ENCODE peak calls at places on chromosomes 16 and 17, in five cellular contexts. One of them, this sample, is unnamed.

GRCh38 chr16:63806794-63807506 is 1314.9 kb downstream of the CDH11 start:
- DNase-seq in tibial nerve: no peak
- DNase-seq in renal cortical epithelial cell: no peak
- DNase-seq in GM04504: no peak
- DNase-seq in effector memory CD4-positive, alpha-beta T cell: no peak
- DNase-seq in this sample: no peak

GRCh38 chr16:23303685-23304084 is 1.6 kb downstream of the SCNN1B start:
- DNase-seq in tibial nerve: no peak
- DNase-seq in renal cortical epithelial cell: no peak
- DNase-seq in GM04504: no peak
- DNase-seq in effector memory CD4-positive, alpha-beta T cell: no peak
- DNase-seq in this sample: no peak

GRCh38 chr17:18043491-18043890 is 4.3 kb downstream of the GID4 start:
- DNase-seq in tibial nerve: no peak
- DNase-seq in renal cortical epithelial cell: peak; percentile 42
- DNase-seq in GM04504: no peak
- DNase-seq in effector memory CD4-positive, alpha-beta T cell: no peak
- DNase-seq in this sample: no peak

GRCh38 chr17:7308625-7309433 is 1.4 kb downstream of the EIF5A start:
- DNase-seq in tibial nerve: peak; percentile 70
- DNase-seq in renal cortical epithelial cell: peak; percentile 72
- DNase-seq in GM04504: peak; percentile 62
- DNase-seq in effector memory CD4-positive, alpha-beta T cell: peak; percentile 89
- DNase-seq in this sample: peak; percentile 79

GRCh38 chr16:56317998-56318912 is 107.1 kb downstream of the AMFR start:
- DNase-seq in tibial nerve: peak; percentile 84
- DNase-seq in renal cortical epithelial cell: peak; percentile 35
- DNase-seq in GM04504: peak; percentile 50
- DNase-seq in effector memory CD4-positive, alpha-beta T cell: peak; percentile 53
- DNase-seq in this sample: peak; percentile 54

GRCh38 chr17:57569860-57570259 is 175.2 kb downstream of the CCDC182 start:
- DNase-seq in tibial nerve: no peak
- DNase-seq in renal cortical epithelial cell: no peak
- DNase-seq in GM04504: no peak
- DNase-seq in effector memory CD4-positive, alpha-beta T cell: no peak
- DNase-seq in this sample: no peak

GRCh38 chr17:68343976-68344375 is 52.7 kb downstream of the ARSG start:
- DNase-seq in tibial nerve: no peak
- DNase-seq in renal cortical epithelial cell: no peak
- DNase-seq in GM04504: no peak
- DNase-seq in effector memory CD4-positive, alpha-beta T cell: no peak
- DNase-seq in this sample: no peak

GRCh38 chr16:10979717-10980601 is 35.6 kb downstream of the CLEC16A start:
- DNase-seq in tibial nerve: no peak
- DNase-seq in renal cortical epithelial cell: no peak
- DNase-seq in GM04504: peak; percentile 34
- DNase-seq in effector memory CD4-positive, alpha-beta T cell: no peak
- DNase-seq in this sample: no peak

GRCh38 chr16:76207270-76207669 is 69.9 kb upstream of the CNTNAP4 start:
- DNase-seq in tibial nerve: no peak
- DNase-seq in renal cortical epithelial cell: no peak
- DNase-seq in GM04504: no peak
- DNase-seq in effector memory CD4-positive, alpha-beta T cell: no peak
- DNase-seq in this sample: no peak

GRCh38 chr16:56758930-56759329 is 29.0 kb downstream of the NUP93 start:
- DNase-seq in tibial nerve: no peak
- DNase-seq in renal cortical epithelial cell: no peak
- DNase-seq in GM04504: no peak
- DNase-seq in effector memory CD4-positive, alpha-beta T cell: no peak
- DNase-seq in this sample: no peak

GRCh38 chr16:81552743-81553079 is 108.1 kb downstream of the CMIP start:
- DNase-seq in tibial nerve: no peak
- DNase-seq in renal cortical epithelial cell: no peak
- DNase-seq in GM04504: no peak
- DNase-seq in effector memory CD4-positive, alpha-beta T cell: no peak
- DNase-seq in this sample: no peak

GRCh38 chr16:86761117-86761971 is 183.0 kb downstream of the FOXL1 start:
- DNase-seq in tibial nerve: peak; percentile 68
- DNase-seq in renal cortical epithelial cell: peak; percentile 16
- DNase-seq in GM04504: no peak
- DNase-seq in effector memory CD4-positive, alpha-beta T cell: no peak
- DNase-seq in this sample: peak; percentile 1